ENCODE peak calls at places on chromosomes 5 and 9, in eight cellular contexts. One of them, this sample, is unnamed.

GRCh38 chr5:169765176-169765575 is 128.1 kb downstream of the DOCK2 start:
- DNase-seq in DMS 273 treated with DMSO at 0.1 percent for 48 hours: peak
- DNase-seq in anterior cingulate cortex: no peak
- DNase-seq in WTC11: no peak
- DNase-seq in iPS DF 6.9: no peak
- DNase-seq in cerebellum: no peak
- DNase-seq in activated naive CD8-positive, alpha-beta T cell treated with anti-CD3 and anti-CD28 coated beads for 36 hours: no peak
- DNase-seq in AG04449: no peak
- DNase-seq in this sample: no peak

GRCh38 chr9:36316629-36317317 is 58.5 kb upstream of the GNE start:
- DNase-seq in DMS 273 treated with DMSO at 0.1 percent for 48 hours: no peak
- DNase-seq in anterior cingulate cortex: peak
- DNase-seq in WTC11: no peak
- DNase-seq in iPS DF 6.9: no peak
- DNase-seq in cerebellum: no peak
- DNase-seq in activated naive CD8-positive, alpha-beta T cell treated with anti-CD3 and anti-CD28 coated beads for 36 hours: no peak
- DNase-seq in AG04449: no peak
- DNase-seq in this sample: no peak

GRCh38 chr9:33414263-33414662 is 11.9 kb upstream of the AQP7 start:
- DNase-seq in DMS 273 treated with DMSO at 0.1 percent for 48 hours: no peak
- DNase-seq in anterior cingulate cortex: no peak
- DNase-seq in WTC11: no peak
- DNase-seq in iPS DF 6.9: no peak
- DNase-seq in cerebellum: no peak
- DNase-seq in activated naive CD8-positive, alpha-beta T cell treated with anti-CD3 and anti-CD28 coated beads for 36 hours: no peak
- DNase-seq in AG04449: no peak
- DNase-seq in this sample: no peak

GRCh38 chr5:110784901-110785300 is 46.1 kb downstream of the SLC25A46 start:
- DNase-seq in DMS 273 treated with DMSO at 0.1 percent for 48 hours: no peak
- DNase-seq in anterior cingulate cortex: no peak
- DNase-seq in WTC11: no peak
- DNase-seq in iPS DF 6.9: no peak
- DNase-seq in cerebellum: no peak
- DNase-seq in activated naive CD8-positive, alpha-beta T cell treated with anti-CD3 and anti-CD28 coated beads for 36 hours: no peak
- DNase-seq in AG04449: no peak
- DNase-seq in this sample: no peak

GRCh38 chr5:163649522-163649921 is 144.1 kb downstream of the MAT2B start:
- DNase-seq in DMS 273 treated with DMSO at 0.1 percent for 48 hours: peak
- DNase-seq in anterior cingulate cortex: no peak
- DNase-seq in WTC11: no peak
- DNase-seq in iPS DF 6.9: no peak
- DNase-seq in cerebellum: no peak
- DNase-seq in activated naive CD8-positive, alpha-beta T cell treated with anti-CD3 and anti-CD28 coated beads for 36 hours: no peak
- DNase-seq in AG04449: no peak
- DNase-seq in this sample: no peak

GRCh38 chr5:14041528-14042184 is 97.2 kb upstream of the DNAH5 start:
- DNase-seq in DMS 273 treated with DMSO at 0.1 percent for 48 hours: no peak
- DNase-seq in anterior cingulate cortex: no peak
- DNase-seq in WTC11: no peak
- DNase-seq in iPS DF 6.9: no peak
- DNase-seq in cerebellum: no peak
- DNase-seq in activated naive CD8-positive, alpha-beta T cell treated with anti-CD3 and anti-CD28 coated beads for 36 hours: no peak
- DNase-seq in AG04449: no peak
- DNase-seq in this sample: no peak

GRCh38 chr5:132773601-132774355 is 3.3 kb downstream of the SEPTIN8 start:
- DNase-seq in DMS 273 treated with DMSO at 0.1 percent for 48 hours: peak
- DNase-seq in anterior cingulate cortex: no peak
- DNase-seq in WTC11: no peak
- DNase-seq in iPS DF 6.9: no peak
- DNase-seq in cerebellum: peak
- DNase-seq in activated naive CD8-positive, alpha-beta T cell treated with anti-CD3 and anti-CD28 coated beads for 36 hours: no peak
- DNase-seq in AG04449: no peak
- DNase-seq in this sample: no peak

GRCh38 chr5:170523129-170523497 is 19.3 kb downstream of the KCNIP1 start:
- DNase-seq in DMS 273 treated with DMSO at 0.1 percent for 48 hours: peak
- DNase-seq in anterior cingulate cortex: peak
- DNase-seq in WTC11: no peak
- DNase-seq in iPS DF 6.9: no peak
- DNase-seq in cerebellum: peak
- DNase-seq in activated naive CD8-positive, alpha-beta T cell treated with anti-CD3 and anti-CD28 coated beads for 36 hours: no peak
- DNase-seq in AG04449: no peak
- DNase-seq in this sample: no peak

GRCh38 chr5:112018846-112019245 is 261.9 kb upstream of the NREP start:
- DNase-seq in DMS 273 treated with DMSO at 0.1 percent for 48 hours: no peak
- DNase-seq in anterior cingulate cortex: no peak
- DNase-seq in WTC11: no peak
- DNase-seq in iPS DF 6.9: no peak
- DNase-seq in cerebellum: no peak
- DNase-seq in activated naive CD8-positive, alpha-beta T cell treated with anti-CD3 and anti-CD28 coated beads for 36 hours: no peak
- DNase-seq in AG04449: no peak
- DNase-seq in this sample: no peak

GRCh38 chr5:145942202-145942601 is 5.8 kb downstream of the SH3RF2 start:
- DNase-seq in DMS 273 treated with DMSO at 0.1 percent for 48 hours: no peak
- DNase-seq in anterior cingulate cortex: no peak
- DNase-seq in WTC11: no peak
- DNase-seq in iPS DF 6.9: no peak
- DNase-seq in cerebellum: no peak
- DNase-seq in activated naive CD8-positive, alpha-beta T cell treated with anti-CD3 and anti-CD28 coated beads for 36 hours: no peak
- DNase-seq in AG04449: no peak
- DNase-seq in this sample: no peak

GRCh38 chr5:9587135-9587534 is 41.3 kb upstream of the SEMA5A start:
- DNase-seq in DMS 273 treated with DMSO at 0.1 percent for 48 hours: no peak
- DNase-seq in anterior cingulate cortex: no peak
- DNase-seq in WTC11: no peak
- DNase-seq in iPS DF 6.9: no peak
- DNase-seq in cerebellum: no peak
- DNase-seq in activated naive CD8-positive, alpha-beta T cell treated with anti-CD3 and anti-CD28 coated beads for 36 hours: no peak
- DNase-seq in AG04449: no peak
- DNase-seq in this sample: no peak

GRCh38 chr9:124849801-124850200 is 3.5 kb upstream of the WDR38 start:
- DNase-seq in DMS 273 treated with DMSO at 0.1 percent for 48 hours: no peak
- DNase-seq in anterior cingulate cortex: no peak
- DNase-seq in WTC11: no peak
- DNase-seq in iPS DF 6.9: no peak
- DNase-seq in cerebellum: no peak
- DNase-seq in activated naive CD8-positive, alpha-beta T cell treated with anti-CD3 and anti-CD28 coated beads for 36 hours: no peak
- DNase-seq in AG04449: no peak
- DNase-seq in this sample: no peak

GRCh38 chr5:172414618-172415599 is 39.4 kb downstream of the SH3PXD2B start:
- DNase-seq in DMS 273 treated with DMSO at 0.1 percent for 48 hours: no peak
- DNase-seq in anterior cingulate cortex: no peak
- DNase-seq in WTC11: no peak
- DNase-seq in iPS DF 6.9: no peak
- DNase-seq in cerebellum: no peak
- DNase-seq in activated naive CD8-positive, alpha-beta T cell treated with anti-CD3 and anti-CD28 coated beads for 36 hours: no peak
- DNase-seq in AG04449: no peak
- DNase-seq in this sample: no peak

GRCh38 chr9:4220361-4220760 is 79.5 kb downstream of the GLIS3 start:
- DNase-seq in DMS 273 treated with DMSO at 0.1 percent for 48 hours: no peak
- DNase-seq in anterior cingulate cortex: no peak
- DNase-seq in WTC11: no peak
- DNase-seq in iPS DF 6.9: no peak
- DNase-seq in cerebellum: no peak
- DNase-seq in activated naive CD8-positive, alpha-beta T cell treated with anti-CD3 and anti-CD28 coated beads for 36 hours: no peak
- DNase-seq in AG04449: no peak
- DNase-seq in this sample: no peak

GRCh38 chr5:34789021-34789531 is 49.9 kb upstream of the TTC23L start:
- DNase-seq in DMS 273 treated with DMSO at 0.1 percent for 48 hours: peak
- DNase-seq in anterior cingulate cortex: no peak
- DNase-seq in WTC11: no peak
- DNase-seq in iPS DF 6.9: no peak
- DNase-seq in cerebellum: no peak
- DNase-seq in activated naive CD8-positive, alpha-beta T cell treated with anti-CD3 and anti-CD28 coated beads for 36 hours: no peak
- DNase-seq in AG04449: peak
- DNase-seq in this sample: no peak

GRCh38 chr5:14177651-14178050 is 34.5 kb downstream of the TRIO start:
- DNase-seq in DMS 273 treated with DMSO at 0.1 percent for 48 hours: no peak
- DNase-seq in anterior cingulate cortex: no peak
- DNase-seq in WTC11: no peak
- DNase-seq in iPS DF 6.9: no peak
- DNase-seq in cerebellum: no peak
- DNase-seq in activated naive CD8-positive, alpha-beta T cell treated with anti-CD3 and anti-CD28 coated beads for 36 hours: no peak
- DNase-seq in AG04449: no peak
- DNase-seq in this sample: no peak

GRCh38 chr5:92909545-92909962 is 671.5 kb downstream of the NR2F1-AS1 start:
- DNase-seq in DMS 273 treated with DMSO at 0.1 percent for 48 hours: no peak
- DNase-seq in anterior cingulate cortex: no peak
- DNase-seq in WTC11: peak
- DNase-seq in iPS DF 6.9: no peak
- DNase-seq in cerebellum: peak
- DNase-seq in activated naive CD8-positive, alpha-beta T cell treated with anti-CD3 and anti-CD28 coated beads for 36 hours: no peak
- DNase-seq in AG04449: no peak
- DNase-seq in this sample: no peak

GRCh38 chr5:1971944-1972343 is 89.2 kb upstream of the IRX4 start:
- DNase-seq in DMS 273 treated with DMSO at 0.1 percent for 48 hours: no peak
- DNase-seq in anterior cingulate cortex: no peak
- DNase-seq in WTC11: no peak
- DNase-seq in iPS DF 6.9: no peak
- DNase-seq in cerebellum: no peak
- DNase-seq in activated naive CD8-positive, alpha-beta T cell treated with anti-CD3 and anti-CD28 coated beads for 36 hours: no peak
- DNase-seq in AG04449: no peak
- DNase-seq in this sample: no peak

GRCh38 chr5:167233507-167233906 is 1057.9 kb upstream of the WWC1 start:
- DNase-seq in DMS 273 treated with DMSO at 0.1 percent for 48 hours: no peak
- DNase-seq in anterior cingulate cortex: no peak
- DNase-seq in WTC11: no peak
- DNase-seq in iPS DF 6.9: no peak
- DNase-seq in cerebellum: no peak
- DNase-seq in activated naive CD8-positive, alpha-beta T cell treated with anti-CD3 and anti-CD28 coated beads for 36 hours: no peak
- DNase-seq in AG04449: no peak
- DNase-seq in this sample: no peak

GRCh38 chr9:8917978-8918739 is 1118.6 kb upstream of the DMAC1 start:
- DNase-seq in DMS 273 treated with DMSO at 0.1 percent for 48 hours: no peak
- DNase-seq in anterior cingulate cortex: no peak
- DNase-seq in WTC11: no peak
- DNase-seq in iPS DF 6.9: no peak
- DNase-seq in cerebellum: no peak
- DNase-seq in activated naive CD8-positive, alpha-beta T cell treated with anti-CD3 and anti-CD28 coated beads for 36 hours: no peak
- DNase-seq in AG04449: no peak
- DNase-seq in this sample: no peak

GRCh38 chr5:141192110-141192725 is at the start of gene PCDHB10:
- DNase-seq in DMS 273 treated with DMSO at 0.1 percent for 48 hours: no peak
- DNase-seq in anterior cingulate cortex: peak
- DNase-seq in WTC11: peak
- DNase-seq in iPS DF 6.9: no peak
- DNase-seq in cerebellum: no peak
- DNase-seq in activated naive CD8-positive, alpha-beta T cell treated with anti-CD3 and anti-CD28 coated beads for 36 hours: no peak
- DNase-seq in AG04449: no peak
- DNase-seq in this sample: no peak

GRCh38 chr5:88727705-88728313 is 155.2 kb downstream of the MEF2C start:
- DNase-seq in DMS 273 treated with DMSO at 0.1 percent for 48 hours: no peak
- DNase-seq in anterior cingulate cortex: no peak
- DNase-seq in WTC11: no peak
- DNase-seq in iPS DF 6.9: no peak
- DNase-seq in cerebellum: peak
- DNase-seq in activated naive CD8-positive, alpha-beta T cell treated with anti-CD3 and anti-CD28 coated beads for 36 hours: no peak
- DNase-seq in AG04449: no peak
- DNase-seq in this sample: peak

GRCh38 chr5:127813633-127814171 is 110.5 kb downstream of the CCDC192 start:
- DNase-seq in DMS 273 treated with DMSO at 0.1 percent for 48 hours: no peak
- DNase-seq in anterior cingulate cortex: no peak
- DNase-seq in WTC11: no peak
- DNase-seq in iPS DF 6.9: no peak
- DNase-seq in cerebellum: no peak
- DNase-seq in activated naive CD8-positive, alpha-beta T cell treated with anti-CD3 and anti-CD28 coated beads for 36 hours: no peak
- DNase-seq in AG04449: peak
- DNase-seq in this sample: no peak

GRCh38 chr9:122446819-122447484 is 30.8 kb downstream of the OR1J1 start:
- DNase-seq in DMS 273 treated with DMSO at 0.1 percent for 48 hours: no peak
- DNase-seq in anterior cingulate cortex: no peak
- DNase-seq in WTC11: no peak
- DNase-seq in iPS DF 6.9: no peak
- DNase-seq in cerebellum: no peak
- DNase-seq in activated naive CD8-positive, alpha-beta T cell treated with anti-CD3 and anti-CD28 coated beads for 36 hours: no peak
- DNase-seq in AG04449: no peak
- DNase-seq in this sample: no peak

GRCh38 chr9:12813960-12814876 is 39.4 kb downstream of the LURAP1L start:
- DNase-seq in DMS 273 treated with DMSO at 0.1 percent for 48 hours: peak
- DNase-seq in anterior cingulate cortex: no peak
- DNase-seq in WTC11: no peak
- DNase-seq in iPS DF 6.9: no peak
- DNase-seq in cerebellum: peak
- DNase-seq in activated naive CD8-positive, alpha-beta T cell treated with anti-CD3 and anti-CD28 coated beads for 36 hours: no peak
- DNase-seq in AG04449: peak
- DNase-seq in this sample: no peak

GRCh38 chr9:111348821-111349271 is 18.8 kb upstream of the OR2K2 start:
- DNase-seq in DMS 273 treated with DMSO at 0.1 percent for 48 hours: no peak
- DNase-seq in anterior cingulate cortex: no peak
- DNase-seq in WTC11: no peak
- DNase-seq in iPS DF 6.9: no peak
- DNase-seq in cerebellum: no peak
- DNase-seq in activated naive CD8-positive, alpha-beta T cell treated with anti-CD3 and anti-CD28 coated beads for 36 hours: no peak
- DNase-seq in AG04449: no peak
- DNase-seq in this sample: no peak

GRCh38 chr9:134462304-134462703 is 136.0 kb downstream of the RXRA start:
- DNase-seq in DMS 273 treated with DMSO at 0.1 percent for 48 hours: no peak
- DNase-seq in anterior cingulate cortex: no peak
- DNase-seq in WTC11: no peak
- DNase-seq in iPS DF 6.9: no peak
- DNase-seq in cerebellum: no peak
- DNase-seq in activated naive CD8-positive, alpha-beta T cell treated with anti-CD3 and anti-CD28 coated beads for 36 hours: no peak
- DNase-seq in AG04449: no peak
- DNase-seq in this sample: no peak

GRCh38 chr5:77259479-77259878 is 49.0 kb downstream of the PDE8B start:
- DNase-seq in DMS 273 treated with DMSO at 0.1 percent for 48 hours: no peak
- DNase-seq in anterior cingulate cortex: no peak
- DNase-seq in WTC11: no peak
- DNase-seq in iPS DF 6.9: no peak
- DNase-seq in cerebellum: no peak
- DNase-seq in activated naive CD8-positive, alpha-beta T cell treated with anti-CD3 and anti-CD28 coated beads for 36 hours: no peak
- DNase-seq in AG04449: no peak
- DNase-seq in this sample: no peak

GRCh38 chr9:98931990-98932389 is 11.7 kb upstream of the COL15A1 start:
- DNase-seq in DMS 273 treated with DMSO at 0.1 percent for 48 hours: no peak
- DNase-seq in anterior cingulate cortex: no peak
- DNase-seq in WTC11: no peak
- DNase-seq in iPS DF 6.9: no peak
- DNase-seq in cerebellum: no peak
- DNase-seq in activated naive CD8-positive, alpha-beta T cell treated with anti-CD3 and anti-CD28 coated beads for 36 hours: no peak
- DNase-seq in AG04449: no peak
- DNase-seq in this sample: no peak